ENCODE peak calls at places on chromosome 21, in nine cellular contexts. One of them, this sample, is unnamed.

GRCh38 chr21:32524010-32524719 is 61.2 kb downstream of the TCP10L start:
- DNase-seq in astrocyte of the spinal cord: peak; percentile 82
- DNase-seq in neural progenitor cell: peak; percentile 28
- DNase-seq in MM.1S: peak; percentile 4
- DNase-seq in SK-N-SH: no peak
- DNase-seq in cardiac muscle cell: no peak
- DNase-seq in fibroblast of villous mesenchyme: peak; percentile 97
- DNase-seq in transverse colon: no peak
- DNase-seq in mucosa of descending colon: no peak
- DNase-seq in this sample: peak; percentile 15

GRCh38 chr21:31991356-31992331 is 118.8 kb downstream of the HUNK start:
- DNase-seq in fibroblast of villous mesenchyme: no peak
- DNase-seq in mucosa of descending colon: no peak
- DNase-seq in MM.1S: no peak
- DNase-seq in astrocyte of the spinal cord: no peak
- DNase-seq in neural progenitor cell: peak; percentile 41
- DNase-seq in transverse colon: no peak
- DNase-seq in cardiac muscle cell: no peak
- DNase-seq in SK-N-SH: peak; percentile 34
- DNase-seq in this sample: peak; percentile 12

GRCh38 chr21:37808261-37808660 is 108.0 kb downstream of the KCNJ6 start:
- DNase-seq in neural progenitor cell: no peak
- DNase-seq in mucosa of descending colon: no peak
- DNase-seq in MM.1S: no peak
- DNase-seq in transverse colon: no peak
- DNase-seq in SK-N-SH: no peak
- DNase-seq in cardiac muscle cell: no peak
- DNase-seq in astrocyte of the spinal cord: no peak
- DNase-seq in fibroblast of villous mesenchyme: no peak
- DNase-seq in this sample: no peak

GRCh38 chr21:31459457-31459856 is 115.4 kb upstream of the TIAM1 start:
- DNase-seq in cardiac muscle cell: peak; percentile 6
- DNase-seq in transverse colon: no peak
- DNase-seq in SK-N-SH: peak; percentile 20
- DNase-seq in MM.1S: no peak
- DNase-seq in mucosa of descending colon: no peak
- DNase-seq in fibroblast of villous mesenchyme: no peak
- DNase-seq in neural progenitor cell: peak; percentile 20
- DNase-seq in astrocyte of the spinal cord: no peak
- DNase-seq in this sample: no peak

GRCh38 chr21:34824314-34824713 is 155.5 kb downstream of the CLIC6 start:
- DNase-seq in neural progenitor cell: no peak
- DNase-seq in mucosa of descending colon: no peak
- DNase-seq in astrocyte of the spinal cord: no peak
- DNase-seq in cardiac muscle cell: no peak
- DNase-seq in transverse colon: no peak
- DNase-seq in fibroblast of villous mesenchyme: peak; percentile 53
- DNase-seq in MM.1S: no peak
- DNase-seq in SK-N-SH: no peak
- DNase-seq in this sample: peak; percentile 35

GRCh38 chr21:34885125-34885524 is 164.0 kb downstream of the RUNX1 start:
- DNase-seq in mucosa of descending colon: no peak
- DNase-seq in cardiac muscle cell: no peak
- DNase-seq in astrocyte of the spinal cord: peak; percentile 36
- DNase-seq in neural progenitor cell: peak; percentile 43
- DNase-seq in transverse colon: no peak
- DNase-seq in SK-N-SH: no peak
- DNase-seq in MM.1S: no peak
- DNase-seq in fibroblast of villous mesenchyme: peak; percentile 37
- DNase-seq in this sample: peak; percentile 23

GRCh38 chr21:35163381-35163780 is 114.3 kb upstream of the RUNX1 start:
- DNase-seq in mucosa of descending colon: no peak
- DNase-seq in transverse colon: no peak
- DNase-seq in SK-N-SH: no peak
- DNase-seq in astrocyte of the spinal cord: peak; percentile 28
- DNase-seq in neural progenitor cell: no peak
- DNase-seq in fibroblast of villous mesenchyme: peak; percentile 21
- DNase-seq in MM.1S: no peak
- DNase-seq in cardiac muscle cell: no peak
- DNase-seq in this sample: no peak

GRCh38 chr21:27424601-27425000 is 457.7 kb upstream of the ADAMTS5 start:
- DNase-seq in cardiac muscle cell: no peak
- DNase-seq in transverse colon: no peak
- DNase-seq in astrocyte of the spinal cord: peak; percentile 25
- DNase-seq in fibroblast of villous mesenchyme: peak; percentile 49
- DNase-seq in MM.1S: no peak
- DNase-seq in mucosa of descending colon: no peak
- DNase-seq in neural progenitor cell: no peak
- DNase-seq in SK-N-SH: no peak
- DNase-seq in this sample: no peak

DNA sequence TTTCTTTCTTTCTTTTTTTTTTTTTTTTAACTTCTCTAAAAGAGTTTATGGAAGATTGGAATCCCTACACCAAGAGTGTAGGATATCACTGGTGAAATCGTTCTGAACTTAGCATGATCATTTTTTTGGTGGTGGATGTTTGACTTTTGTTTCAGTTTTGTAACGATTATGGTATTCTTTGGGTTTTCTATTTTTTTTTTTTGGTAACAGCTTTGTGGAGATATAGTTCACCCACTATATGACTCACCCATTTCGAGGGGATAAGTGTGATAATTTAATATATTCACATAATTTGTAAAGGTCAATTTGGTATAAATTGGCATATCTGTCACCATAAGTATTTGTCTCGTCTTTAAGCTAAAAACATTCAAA is 29.2 kb downstream of the AGPAT3 start:
- DNase-seq in cardiac muscle cell: no peak
- DNase-seq in transverse colon: no peak
- DNase-seq in fibroblast of villous mesenchyme: no peak
- DNase-seq in MM.1S: no peak
- DNase-seq in neural progenitor cell: no peak
- DNase-seq in SK-N-SH: no peak
- DNase-seq in mucosa of descending colon: no peak
- DNase-seq in astrocyte of the spinal cord: no peak
- DNase-seq in this sample: no peak
- H3K4me3 ChIP-seq in cardiac muscle cell: no peak overlapping the region
- H3K4me3 ChIP-seq in transverse colon: no peak overlapping the region
- H3K4me3 ChIP-seq in fibroblast of villous mesenchyme: no peak overlapping the region
- H3K4me3 ChIP-seq in MM.1S: no peak overlapping the region
- H3K4me3 ChIP-seq in neural progenitor cell: no peak overlapping the region
- H3K4me3 ChIP-seq in SK-N-SH: no peak overlapping the region
- H3K4me3 ChIP-seq in mucosa of descending colon: no peak overlapping the region
- H3K4me3 ChIP-seq in astrocyte of the spinal cord: no peak overlapping the region
- H3K4me3 ChIP-seq in this sample: no peak overlapping the region

GRCh38 chr21:23876925-23877558 is 1730.2 kb downstream of the MRPL39 start:
- DNase-seq in fibroblast of villous mesenchyme: no peak
- DNase-seq in astrocyte of the spinal cord: no peak
- DNase-seq in neural progenitor cell: no peak
- DNase-seq in MM.1S: no peak
- DNase-seq in transverse colon: no peak
- DNase-seq in SK-N-SH: no peak
- DNase-seq in mucosa of descending colon: no peak
- DNase-seq in cardiac muscle cell: no peak
- DNase-seq in this sample: no peak

GRCh38 chr21:23886828-23887708 is 1720.2 kb downstream of the MRPL39 start:
- DNase-seq in mucosa of descending colon: no peak
- DNase-seq in fibroblast of villous mesenchyme: no peak
- DNase-seq in transverse colon: no peak
- DNase-seq in neural progenitor cell: no peak
- DNase-seq in cardiac muscle cell: no peak
- DNase-seq in MM.1S: no peak
- DNase-seq in astrocyte of the spinal cord: no peak
- DNase-seq in SK-N-SH: no peak
- DNase-seq in this sample: no peak

GRCh38 chr21:23881783-23882182 is 1725.5 kb downstream of the MRPL39 start:
- DNase-seq in transverse colon: no peak
- DNase-seq in SK-N-SH: no peak
- DNase-seq in astrocyte of the spinal cord: no peak
- DNase-seq in MM.1S: no peak
- DNase-seq in neural progenitor cell: no peak
- DNase-seq in fibroblast of villous mesenchyme: no peak
- DNase-seq in mucosa of descending colon: no peak
- DNase-seq in cardiac muscle cell: no peak
- DNase-seq in this sample: no peak
- H3K4me3 ChIP-seq in transverse colon: no peak overlapping the region
- H3K4me3 ChIP-seq in SK-N-SH: no peak overlapping the region
- H3K4me3 ChIP-seq in astrocyte of the spinal cord: no peak overlapping the region
- H3K4me3 ChIP-seq in MM.1S: no peak overlapping the region
- H3K4me3 ChIP-seq in neural progenitor cell: no peak overlapping the region
- H3K4me3 ChIP-seq in fibroblast of villous mesenchyme: no peak overlapping the region
- H3K4me3 ChIP-seq in mucosa of descending colon: no peak overlapping the region
- H3K4me3 ChIP-seq in cardiac muscle cell: no peak overlapping the region
- H3K4me3 ChIP-seq in this sample: no peak overlapping the region

GRCh38 chr21:33760641-33761103 is 118.4 kb downstream of the ITSN1 start:
- DNase-seq in fibroblast of villous mesenchyme: peak; percentile 83
- DNase-seq in neural progenitor cell: no peak
- DNase-seq in SK-N-SH: no peak
- DNase-seq in transverse colon: no peak
- DNase-seq in mucosa of descending colon: no peak
- DNase-seq in astrocyte of the spinal cord: peak; percentile 87
- DNase-seq in MM.1S: no peak
- DNase-seq in cardiac muscle cell: no peak
- DNase-seq in this sample: no peak

GRCh38 chr21:33767236-33767635 is 124.9 kb downstream of the ITSN1 start:
- DNase-seq in MM.1S: no peak
- DNase-seq in cardiac muscle cell: no peak
- DNase-seq in transverse colon: no peak
- DNase-seq in neural progenitor cell: no peak
- DNase-seq in astrocyte of the spinal cord: peak; percentile 50
- DNase-seq in mucosa of descending colon: no peak
- DNase-seq in SK-N-SH: no peak
- DNase-seq in fibroblast of villous mesenchyme: no peak
- DNase-seq in this sample: no peak

GRCh38 chr21:33762798-33763572 is 120.7 kb downstream of the ITSN1 start:
- DNase-seq in fibroblast of villous mesenchyme: peak; percentile 66
- DNase-seq in astrocyte of the spinal cord: peak; percentile 24
- DNase-seq in mucosa of descending colon: no peak
- DNase-seq in neural progenitor cell: no peak
- DNase-seq in SK-N-SH: no peak
- DNase-seq in MM.1S: no peak
- DNase-seq in transverse colon: no peak
- DNase-seq in cardiac muscle cell: no peak
- DNase-seq in this sample: no peak

GRCh38 chr21:33763573-33763881 is 121.2 kb downstream of the ITSN1 start:
- DNase-seq in mucosa of descending colon: no peak
- DNase-seq in transverse colon: no peak
- DNase-seq in SK-N-SH: no peak
- DNase-seq in astrocyte of the spinal cord: no peak
- DNase-seq in neural progenitor cell: no peak
- DNase-seq in fibroblast of villous mesenchyme: no peak
- DNase-seq in MM.1S: no peak
- DNase-seq in cardiac muscle cell: no peak
- DNase-seq in this sample: no peak

DNA sequence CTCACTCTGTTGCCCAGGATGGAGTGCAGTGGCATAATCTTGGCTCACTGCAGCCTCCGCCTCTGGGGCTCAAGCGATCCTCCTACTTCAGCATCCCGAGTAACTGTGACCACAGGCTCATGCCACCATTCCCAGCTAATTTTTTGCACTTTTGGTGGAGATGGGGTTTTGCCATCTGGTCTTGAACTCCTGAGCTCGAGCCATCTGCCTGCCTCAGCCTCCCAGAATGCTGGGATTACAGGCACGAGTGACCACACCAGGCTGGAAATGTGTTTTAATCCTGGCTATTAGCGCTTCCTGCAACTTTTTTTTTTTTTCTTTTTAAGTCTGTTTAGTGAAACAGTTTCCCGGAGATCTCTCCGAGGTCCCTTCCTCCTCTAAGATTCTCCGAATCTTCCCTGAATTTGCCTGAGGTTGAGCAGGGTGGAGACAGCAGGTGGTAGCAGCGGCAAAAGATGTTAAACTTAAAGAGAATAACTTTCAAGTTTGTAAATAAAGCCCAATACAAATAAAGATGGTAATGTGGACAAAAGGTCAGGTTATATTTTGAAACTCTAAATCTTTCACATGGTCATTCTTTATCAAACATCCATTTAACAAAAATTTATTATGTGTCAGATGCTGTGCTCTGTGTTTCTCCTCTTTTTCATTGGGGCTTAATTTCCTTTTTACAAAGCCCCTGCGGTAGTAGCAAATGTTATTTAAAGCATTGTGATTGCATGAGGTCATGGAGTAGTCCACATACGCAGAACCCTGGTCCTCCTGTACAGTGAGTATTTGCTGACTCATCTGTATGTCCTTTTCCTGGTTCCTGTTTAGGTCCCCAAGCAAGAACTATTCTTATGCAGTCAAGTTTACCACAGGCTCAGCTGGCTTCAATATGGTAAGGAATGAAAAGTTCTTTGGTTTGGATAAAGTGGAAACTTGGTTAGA is 119.1 kb downstream of the ITSN1 start:
- DNase-seq in astrocyte of the spinal cord: peak; percentile 99
- DNase-seq in cardiac muscle cell: peak; percentile 6
- DNase-seq in fibroblast of villous mesenchyme: peak; percentile 98
- DNase-seq in mucosa of descending colon: no peak
- DNase-seq in neural progenitor cell: no peak
- DNase-seq in MM.1S: peak; percentile 45
- DNase-seq in SK-N-SH: no peak
- DNase-seq in transverse colon: no peak
- DNase-seq in this sample: peak; percentile 41
- H3K4me3 ChIP-seq in astrocyte of the spinal cord: peak overlapping the region; percentile 8
- H3K4me3 ChIP-seq in cardiac muscle cell: no peak overlapping the region
- H3K4me3 ChIP-seq in fibroblast of villous mesenchyme: peak overlapping the region; percentile 37
- H3K4me3 ChIP-seq in mucosa of descending colon: no peak overlapping the region
- H3K4me3 ChIP-seq in neural progenitor cell: no peak overlapping the region
- H3K4me3 ChIP-seq in MM.1S: no peak overlapping the region
- H3K4me3 ChIP-seq in SK-N-SH: no peak overlapping the region
- H3K4me3 ChIP-seq in transverse colon: no peak overlapping the region
- H3K4me3 ChIP-seq in this sample: no peak overlapping the region

GRCh38 chr21:14616303-14617039 is 70.4 kb upstream of the SAMSN1 start:
- DNase-seq in mucosa of descending colon: no peak
- DNase-seq in fibroblast of villous mesenchyme: no peak
- DNase-seq in neural progenitor cell: no peak
- DNase-seq in SK-N-SH: no peak
- DNase-seq in astrocyte of the spinal cord: no peak
- DNase-seq in cardiac muscle cell: no peak
- DNase-seq in MM.1S: no peak
- DNase-seq in transverse colon: no peak
- DNase-seq in this sample: peak; percentile 20

GRCh38 chr21:14617836-14618235 is 71.7 kb upstream of the SAMSN1 start:
- DNase-seq in mucosa of descending colon: no peak
- DNase-seq in cardiac muscle cell: no peak
- DNase-seq in fibroblast of villous mesenchyme: no peak
- DNase-seq in neural progenitor cell: no peak
- DNase-seq in astrocyte of the spinal cord: no peak
- DNase-seq in transverse colon: no peak
- DNase-seq in SK-N-SH: no peak
- DNase-seq in MM.1S: peak; percentile 54
- DNase-seq in this sample: no peak

GRCh38 chr21:14617040-14617393 is 70.9 kb upstream of the SAMSN1 start:
- DNase-seq in astrocyte of the spinal cord: no peak
- DNase-seq in neural progenitor cell: no peak
- DNase-seq in MM.1S: no peak
- DNase-seq in cardiac muscle cell: no peak
- DNase-seq in SK-N-SH: no peak
- DNase-seq in transverse colon: no peak
- DNase-seq in fibroblast of villous mesenchyme: no peak
- DNase-seq in mucosa of descending colon: no peak
- DNase-seq in this sample: no peak

GRCh38 chr21:14613496-14613895 is 67.4 kb upstream of the SAMSN1 start:
- DNase-seq in mucosa of descending colon: no peak
- DNase-seq in MM.1S: no peak
- DNase-seq in fibroblast of villous mesenchyme: no peak
- DNase-seq in astrocyte of the spinal cord: no peak
- DNase-seq in cardiac muscle cell: no peak
- DNase-seq in neural progenitor cell: no peak
- DNase-seq in transverse colon: no peak
- DNase-seq in SK-N-SH: no peak
- DNase-seq in this sample: no peak

DNA sequence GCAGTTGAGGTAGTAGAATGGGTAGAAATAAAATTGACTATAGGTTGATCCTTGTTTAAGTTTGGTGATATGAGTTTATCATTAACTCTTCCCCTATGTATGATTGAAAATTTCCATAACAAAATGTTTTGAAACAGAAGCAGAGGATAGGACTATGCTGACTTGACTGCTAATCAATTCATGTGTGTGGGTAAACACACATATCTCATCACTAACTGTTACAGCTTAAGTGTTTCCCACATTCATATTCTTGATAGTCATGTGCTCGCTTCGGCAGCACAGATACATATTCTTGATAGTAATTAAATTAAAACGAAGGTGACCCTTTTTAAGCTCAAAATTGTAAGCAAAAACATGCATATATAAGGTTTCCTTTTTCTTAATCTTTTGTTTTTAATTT is 68.2 kb upstream of the SAMSN1 start:
- DNase-seq in neural progenitor cell: no peak
- DNase-seq in transverse colon: no peak
- DNase-seq in cardiac muscle cell: no peak
- DNase-seq in SK-N-SH: no peak
- DNase-seq in MM.1S: no peak
- DNase-seq in astrocyte of the spinal cord: no peak
- DNase-seq in fibroblast of villous mesenchyme: no peak
- DNase-seq in mucosa of descending colon: no peak
- DNase-seq in this sample: no peak
- H3K4me3 ChIP-seq in neural progenitor cell: no peak overlapping the region
- H3K4me3 ChIP-seq in transverse colon: no peak overlapping the region
- H3K4me3 ChIP-seq in cardiac muscle cell: no peak overlapping the region
- H3K4me3 ChIP-seq in SK-N-SH: no peak overlapping the region
- H3K4me3 ChIP-seq in MM.1S: no peak overlapping the region
- H3K4me3 ChIP-seq in astrocyte of the spinal cord: no peak overlapping the region
- H3K4me3 ChIP-seq in fibroblast of villous mesenchyme: no peak overlapping the region
- H3K4me3 ChIP-seq in mucosa of descending colon: no peak overlapping the region
- H3K4me3 ChIP-seq in this sample: no peak overlapping the region